ENCODE peak calls at places on chromosome 3, in four cellular contexts. One of them, this sample, is unnamed.

GRCh38 chr3:107939621-107940236 is 151.1 kb downstream of the CD47 start:
- DNase-seq in fibroblast of the aortic adventitia: no peak
- DNase-seq in epithelial cell of esophagus: no peak
- DNase-seq in lower lobe of right lung: no peak
- DNase-seq in this sample: no peak

GRCh38 chr3:90054306-90054705 is 946.9 kb downstream of the EPHA3 start:
- DNase-seq in lower lobe of right lung: no peak
- DNase-seq in fibroblast of the aortic adventitia: no peak
- DNase-seq in epithelial cell of esophagus: no peak
- DNase-seq in this sample: no peak

GRCh38 chr3:5010706-5011554 is 31.7 kb downstream of the BHLHE40 start:
- DNase-seq in fibroblast of the aortic adventitia: no peak
- DNase-seq in epithelial cell of esophagus: no peak
- DNase-seq in lower lobe of right lung: no peak
- DNase-seq in this sample: no peak

GRCh38 chr3:105878061-105878460 is 9.2 kb upstream of the CBLB start:
- DNase-seq in fibroblast of the aortic adventitia: peak; percentile 73
- DNase-seq in lower lobe of right lung: no peak
- DNase-seq in epithelial cell of esophagus: no peak
- DNase-seq in this sample: no peak

GRCh38 chr3:197014942-197015575 is 14.6 kb downstream of the MELTF start:
- DNase-seq in epithelial cell of esophagus: no peak
- DNase-seq in fibroblast of the aortic adventitia: no peak
- DNase-seq in lower lobe of right lung: no peak
- DNase-seq in this sample: peak; percentile 38

GRCh38 chr3:141797167-141797773 is 34.1 kb downstream of the GRK7 start:
- DNase-seq in fibroblast of the aortic adventitia: peak; percentile 45
- DNase-seq in lower lobe of right lung: peak; percentile 67
- DNase-seq in epithelial cell of esophagus: peak; percentile 9
- DNase-seq in this sample: no peak

GRCh38 chr3:155495387-155495786 is 201.9 kb upstream of the STRIT1 start:
- DNase-seq in epithelial cell of esophagus: no peak
- DNase-seq in lower lobe of right lung: no peak
- DNase-seq in fibroblast of the aortic adventitia: peak; percentile 10
- DNase-seq in this sample: no peak

GRCh38 chr3:8519156-8519555 is 17.5 kb downstream of the LMCD1 start:
- DNase-seq in fibroblast of the aortic adventitia: peak; percentile 86
- DNase-seq in epithelial cell of esophagus: no peak
- DNase-seq in lower lobe of right lung: no peak
- DNase-seq in this sample: no peak

GRCh38 chr3:30475038-30475808 is 131.2 kb upstream of the TGFBR2 start:
- DNase-seq in fibroblast of the aortic adventitia: no peak
- DNase-seq in epithelial cell of esophagus: peak; percentile 83
- DNase-seq in lower lobe of right lung: no peak
- DNase-seq in this sample: no peak

GRCh38 chr3:42895332-42895868 is 10.5 kb upstream of the ZNF662 start:
- DNase-seq in lower lobe of right lung: no peak
- DNase-seq in epithelial cell of esophagus: no peak
- DNase-seq in fibroblast of the aortic adventitia: no peak
- DNase-seq in this sample: no peak

This sample was measured in CD14-positive monocyte.